ENCODE peak calls at places on chromosome 16, in four cellular contexts. H, V, T and U are unnamed samples.

GRCh38 chr16:17607624-17608023 is 136.9 kb upstream of the XYLT1 start:
- DNase-seq in V (no peak), H (no peak), T (no peak), U (no peak)

GRCh38 chr16:50653633-50654524 is 27.2 kb downstream of the SNX20 start:
- DNase-seq in H (no peak), V (no peak), T (no peak), U (no peak)

GRCh38 chr16:58236231-58236690 is 38.4 kb upstream of the CSNK2A2 start:
- DNase-seq in V (peak; percentile 66), T (peak; percentile 3), H (peak; percentile 46), U (peak; percentile 86)

GRCh38 chr16:19520861-19521331 is 1.0 kb downstream of the GDE1 start:
- DNase-seq in H (no peak), V (no peak), T (no peak), U (peak; percentile 45)

GRCh38 chr16:17850626-17851265 is 380.0 kb upstream of the XYLT1 start:
- DNase-seq in H (no peak), V (no peak), T (no peak), U (no peak)

GRCh38 chr16:75750516-75750915 is 24.2 kb upstream of the CPHXL start:
- DNase-seq in V (no peak), H (no peak), T (no peak), U (peak; percentile 15)

GRCh38 chr16:84088695-84089395 is 27.9 kb downstream of the MBTPS1 start:
- DNase-seq in V (peak; percentile 47), T (no peak), H (peak; percentile 36), U (peak; percentile 43)

GRCh38 chr16:78669994-78670393 is 570.5 kb downstream of the WWOX start:
- DNase-seq in V (peak; percentile 77), T (no peak), H (peak; percentile 28), U (no peak)

GRCh38 chr16:19583665-19584300 is 28.3 kb downstream of the VPS35L start:
- DNase-seq in T (peak; percentile 18), H (no peak), V (peak; percentile 23), U (no peak)

GRCh38 chr16:52256310-52257078 is 290.4 kb downstream of the TOX3 start:
- DNase-seq in T (no peak), V (no peak), H (no peak), U (no peak)

GRCh38 chr16:12680531-12680930 is 123.2 kb downstream of the CPPED1 start:
- DNase-seq in H (no peak), V (no peak), T (no peak), U (no peak)

GRCh38 chr16:50671644-50672260 is 9.4 kb downstream of the SNX20 start:
- DNase-seq in H (no peak), T (no peak), V (no peak), U (peak; percentile 69)

GRCh38 chr16:17885659-17886200 is 415.0 kb upstream of the XYLT1 start:
- DNase-seq in H (no peak), V (no peak), T (no peak), U (no peak)

GRCh38 chr16:65180986-65181710 is 59.3 kb upstream of the CDH11 start:
- DNase-seq in T (no peak), H (no peak), V (no peak), U (no peak)

GRCh38 chr16:85187447-85187846 is 75.2 kb upstream of the CIBAR2 start:
- DNase-seq in T (no peak), V (no peak), H (no peak), U (no peak)

GRCh38 chr16:15911198-15911597 is 22.8 kb upstream of the CEP20 start:
- DNase-seq in H (no peak), V (no peak), T (no peak), U (no peak)

GRCh38 chr16:61892531-61892930 is 143.7 kb downstream of the CDH8 start:
- DNase-seq in T (no peak), V (no peak), H (no peak), U (no peak)

GRCh38 chr16:74999683-75000480 is 1.1 kb downstream of the ZNRF1 start:
- DNase-seq in H (peak; percentile 48), V (peak; percentile 41), T (no peak), U (peak; percentile 67)

GRCh38 chr16:57131351-57131970 is 39.1 kb downstream of the CPNE2 start:
- DNase-seq in V (no peak), T (no peak), H (no peak), U (no peak)

GRCh38 chr16:57128787-57129389 is 36.5 kb downstream of the CPNE2 start:
- DNase-seq in V (no peak), T (no peak), H (no peak), U (no peak)

GRCh38 chr16:57133101-57133500 is 40.7 kb downstream of the CPNE2 start:
- DNase-seq in T (no peak), V (no peak), H (no peak), U (no peak)

GRCh38 chr16:57132470-57132869 is 40.1 kb downstream of the CPNE2 start:
- DNase-seq in V (no peak), H (no peak), T (no peak), U (peak; percentile 63)

GRCh38 chr16:57130950-57131321 is 38.6 kb downstream of the CPNE2 start:
- DNase-seq in T (no peak), H (no peak), V (no peak), U (no peak)
- H3K4me3 ChIP-seq in T (no peak overlapping the region), H (no peak overlapping the region), V (no peak overlapping the region), U (no peak overlapping the region)

GRCh38 chr16:67055712-67056487 is 27.0 kb downstream of the CBFB start:
- DNase-seq in H (no peak), V (no peak), T (peak; percentile 81), U (no peak)
- H3K4me3 ChIP-seq in H (no peak overlapping the region), V (no peak overlapping the region), T (no peak overlapping the region), U (no peak overlapping the region)

GRCh38 chr16:67185866-67186134 is 2.0 kb upstream of the MATCAP1 start:
- DNase-seq in H (no peak), V (no peak), T (no peak), U (no peak)
- H3K4me3 ChIP-seq in H (no peak overlapping the region), V (peak overlapping the region; percentile 71), T (peak overlapping the region; percentile 18), U (no peak overlapping the region)

GRCh38 chr16:87586201-87586782 is 16.0 kb upstream of the JPH3 start:
- DNase-seq in V (no peak), T (no peak), H (no peak), U (no peak)
- H3K4me3 ChIP-seq in V (no peak overlapping the region), T (no peak overlapping the region), H (no peak overlapping the region), U (no peak overlapping the region)